ENCODE peak calls at places on chromosomes 4 and X, in four cellular contexts. Z is upper lobe of left lung, K is heart left ventricle, Q is right lobe of liver. D is an unnamed sample. For H3K27me3, the result is how much of the 10 kb centered on the place peaks cover.

GRCh38 chr4:55051532-55051931 is 73.9 kb downstream of the KDR start:
- DNase-seq in Q (no peak), Z (no peak), K (no peak), D (no peak)

GRCh38 chr4:23759066-23759465 is 130.8 kb downstream of the PPARGC1A start:
- DNase-seq in K (no peak), Z (no peak), Q (no peak), D (no peak)

GRCh38 chr4:138542191-138542771 is 300.1 kb upstream of the SLC7A11 start:
- DNase-seq in Z (no peak), Q (no peak), K (no peak), D (no peak)

GRCh38 chrX:136780738-136781137 is at the start of gene ARHGEF6:
- DNase-seq in Q (no peak), Z (no peak), K (no peak), D (no peak)

GRCh38 chr4:15893967-15894366 is 44.6 kb downstream of the FGFBP1 start:
- DNase-seq in K (no peak), Z (no peak), Q (no peak), D (no peak)

GRCh38 chrX:37995428-37995827 is 10.9 kb upstream of the SYTL5 start:
- DNase-seq in K (no peak), Z (no peak), Q (no peak), D (no peak)

GRCh38 chrX:102599950-102600579 is 750 bp downstream of the ARMCX5 start:
- DNase-seq in Q (no peak), Z (no peak), K (no peak), D (no peak)

GRCh38 chr4:113602829-113603228 is 158.7 kb downstream of the CAMK2D start:
- DNase-seq in Z (no peak), Q (no peak), K (no peak), D (no peak)

GRCh38 chr4:153962311-153963039 is 173.6 kb upstream of the SFRP2 start:
- DNase-seq in Z (no peak), Q (no peak), K (no peak), D (no peak)

DNA sequence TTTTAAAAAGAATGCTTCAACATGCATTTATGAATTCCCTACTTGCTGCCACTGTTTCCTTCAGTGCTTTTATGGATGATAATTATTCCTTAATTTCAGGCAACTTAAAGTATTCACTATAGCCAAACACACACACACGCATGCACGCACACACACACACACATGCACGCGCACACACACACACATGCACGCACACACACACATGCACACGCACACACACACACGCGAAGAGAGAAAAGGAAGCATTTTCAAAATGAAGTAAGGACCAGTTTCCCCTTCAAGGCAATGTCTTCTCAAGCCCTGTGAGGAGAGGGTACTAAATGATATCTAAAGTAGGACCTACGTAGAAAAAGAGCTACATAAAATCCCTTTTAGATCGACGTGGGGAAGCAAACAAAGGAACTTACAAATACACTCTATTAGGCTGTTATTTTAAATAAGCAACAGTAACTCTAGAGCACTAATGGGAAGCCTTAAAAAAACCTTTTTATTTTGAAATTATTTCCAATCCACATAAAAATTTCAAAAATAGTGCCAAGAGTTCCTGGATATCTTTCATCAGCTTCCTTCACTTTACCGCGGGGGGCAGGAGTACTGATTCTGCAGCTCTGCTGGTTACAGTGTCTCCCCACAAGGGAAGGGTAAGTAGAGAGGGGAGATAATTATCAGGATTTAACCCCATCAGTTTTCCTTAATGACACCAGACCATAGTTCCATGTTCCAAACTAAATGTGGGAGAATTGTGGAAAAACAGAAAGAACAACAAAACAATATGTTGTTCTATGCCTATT is 13.7 kb downstream of the IRF2 start:
- DNase-seq in Z (no peak), K (no peak), Q (no peak), D (no peak)
- TF ChIP-seq POLR2A in Z (no peak), K (no peak), Q (no peak), D (no peak)

GRCh38 chr4:80184053-80184790 is 13.1 kb upstream of the PRDM8 start:
- DNase-seq in K (peak), Z (peak), Q (peak), D (peak)

GRCh38 chr4:80180743-80181142 is 16.6 kb upstream of the PRDM8 start:
- DNase-seq in Z (no peak), K (no peak), Q (no peak), D (no peak)

GRCh38 chr4:80179637-80180161 is 17.6 kb upstream of the PRDM8 start:
- DNase-seq in Z (no peak), K (no peak), Q (no peak), D (no peak)

GRCh38 chr4:80183196-80184052 is 13.9 kb upstream of the PRDM8 start:
- DNase-seq in K (no peak), Z (no peak), Q (peak), D (peak)

DNA sequence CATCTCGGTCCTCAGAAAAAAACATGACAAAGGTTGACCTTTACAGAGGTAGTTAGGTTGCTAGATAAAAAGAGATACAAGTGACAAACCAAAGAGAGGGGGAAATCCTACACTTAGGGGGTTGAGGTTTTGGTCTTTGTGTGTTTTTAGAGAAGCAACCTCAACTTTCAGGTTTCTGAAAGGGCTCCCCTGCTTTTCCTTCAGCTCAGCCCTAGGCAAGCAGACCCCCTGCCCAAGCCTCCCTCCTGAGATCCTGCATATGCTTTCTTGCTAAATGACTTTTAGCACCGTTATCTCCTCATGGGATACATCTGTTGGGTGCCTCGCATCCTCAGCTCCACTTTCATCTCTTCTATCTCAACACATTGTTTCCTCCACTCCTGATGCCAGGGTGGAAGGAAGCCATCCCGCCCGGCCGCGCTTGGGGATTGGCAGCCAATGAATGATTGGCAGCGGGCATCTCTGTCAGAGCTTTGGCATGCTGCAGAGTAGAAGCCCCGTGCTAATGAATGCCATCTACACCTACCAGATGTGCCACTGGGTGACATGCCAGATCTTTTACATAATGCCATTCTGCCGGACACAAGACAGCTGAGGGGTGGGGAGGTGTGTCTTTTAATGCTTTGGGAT is 15.0 kb upstream of the PRDM8 start:
- DNase-seq in Z (peak), K (no peak), Q (no peak), D (no peak)
- H3K27me3 ChIP-seq in Z (under half), K (under half), Q (under half), D (under half)

GRCh38 chrX:66021407-66021757 is 18.5 kb downstream of the VSIG4 start:
- DNase-seq in Q (no peak), Z (no peak), K (no peak), D (no peak)

GRCh38 chrX:66019310-66019652 is 20.6 kb downstream of the VSIG4 start:
- DNase-seq in K (no peak), Q (no peak), Z (no peak), D (no peak)

GRCh38 chrX:66018585-66019309 is 21.1 kb downstream of the VSIG4 start:
- DNase-seq in K (no peak), Q (no peak), Z (no peak), D (no peak)

GRCh38 chrX:66020578-66021406 is 19.1 kb downstream of the VSIG4 start:
- DNase-seq in Z (no peak), K (no peak), Q (no peak), D (no peak)

DNA sequence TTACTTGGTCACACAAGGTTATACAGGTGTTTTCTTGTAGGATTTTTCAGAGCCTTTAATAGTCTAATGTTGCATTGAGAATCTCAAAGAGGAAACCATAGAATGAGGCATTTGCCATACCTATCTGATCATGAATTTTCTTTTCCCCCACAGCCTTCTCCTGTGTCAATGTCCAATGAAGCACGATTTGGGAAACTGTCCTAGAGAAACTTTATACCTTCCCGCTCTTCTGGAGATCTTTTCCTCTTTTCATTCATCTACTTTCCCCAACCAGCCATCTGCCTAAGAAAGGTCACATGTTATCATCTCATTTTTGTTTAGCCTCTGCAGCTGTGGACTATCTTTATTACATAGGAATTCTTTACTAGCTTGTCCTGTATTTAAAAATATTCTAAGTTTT is 19.9 kb downstream of the VSIG4 start:
- DNase-seq in K (no peak), Z (no peak), Q (no peak), D (no peak)
- TF ChIP-seq POLR2A in K (no peak), Z (no peak), Q (no peak), D (no peak)

GRCh38 chr4:143251348-143251747 is 66.6 kb downstream of the USP38 start:
- DNase-seq in Z (no peak), K (no peak), Q (no peak), D (no peak)
- H3K27me3 ChIP-seq in Z (under half), K (under half), Q (under half), D (under half)

GRCh38 chrX:47231167-47231566 is 1.6 kb upstream of the USP11 start:
- DNase-seq in Q (no peak), Z (no peak), K (no peak), D (no peak)

GRCh38 chrX:47232197-47232802 is 509 bp upstream of the USP11 start:
- DNase-seq in Z (no peak), K (no peak), Q (peak), D (no peak)

GRCh38 chrX:47234583-47234982 is 1.8 kb downstream of the USP11 start:
- DNase-seq in K (no peak), Z (no peak), Q (no peak), D (no peak)

GRCh38 chrX:47233333-47234113 is 714 bp downstream of the USP11 start:
- DNase-seq in K (peak), Q (peak), Z (peak), D (peak)

GRCh38 chrX:47232803-47233332 is at the start of gene USP11:
- DNase-seq in K (peak), Q (no peak), Z (peak), D (peak)
- TF ChIP-seq POLR2A in K (peak), Q (peak), Z (peak), D (peak)

GRCh38 chr4:41879552-41879951 is 55.7 kb upstream of the TMEM33 start:
- DNase-seq in Q (no peak), Z (no peak), K (no peak), D (no peak)
- H3K27me3 ChIP-seq in Q (under half), Z (under half), K (half or more), D (under half)

GRCh38 chr4:37641352-37641751 is 44.8 kb downstream of the RELL1 start:
- DNase-seq in Z (no peak), K (no peak), Q (no peak), D (no peak)
- TF ChIP-seq POLR2A in Z (no peak), K (no peak), Q (no peak), D (no peak)

GRCh38 chrX:39204349-39204748 is 403.1 kb downstream of the MID1IP1 start:
- DNase-seq in Z (no peak), K (no peak), Q (no peak), D (no peak)
- H3K27me3 ChIP-seq in Z (under half), K (under half), Q (under half), D (under half)

GRCh38 chrX:72079607-72080006 is 52.1 kb downstream of the RTL5 start:
- DNase-seq in Q (no peak), K (peak), Z (no peak), D (no peak)

GRCh38 chrX:72078411-72078810 is 53.3 kb downstream of the RTL5 start:
- DNase-seq in K (no peak), Q (no peak), Z (no peak), D (no peak)

GRCh38 chrX:72081605-72082320 is 50.0 kb downstream of the RTL5 start:
- DNase-seq in Q (no peak), Z (no peak), K (no peak), D (no peak)

GRCh38 chrX:72080800-72081199 is 50.9 kb downstream of the RTL5 start:
- DNase-seq in Z (no peak), Q (no peak), K (no peak), D (no peak)

DNA sequence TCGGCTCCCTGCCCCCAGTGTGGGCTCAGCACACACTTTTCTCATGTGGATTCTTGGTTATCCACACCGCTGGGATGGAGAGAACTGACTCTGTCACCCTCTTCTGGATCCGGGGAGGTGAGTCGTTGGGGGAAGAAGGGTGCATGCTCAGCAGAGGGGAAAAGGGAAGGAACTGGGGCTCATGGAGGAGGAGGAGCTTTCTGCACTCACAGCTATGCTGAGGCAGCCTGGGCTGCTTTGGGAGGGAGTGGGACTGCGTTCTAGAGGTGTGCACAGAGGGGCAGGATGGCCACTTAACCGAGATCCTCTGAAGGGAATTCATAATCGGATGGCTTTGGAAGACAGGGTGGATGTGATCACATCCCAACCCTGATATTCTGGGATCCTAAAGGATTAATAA is 51.6 kb downstream of the RTL5 start:
- DNase-seq in Q (no peak), Z (no peak), K (no peak), D (no peak)
- TF ChIP-seq POLR2A in Q (no peak), Z (no peak), K (no peak), D (no peak)

GRCh38 chrX:13515181-13515930 is 54.0 kb upstream of the EGFL6 start:
- DNase-seq in Q (no peak), K (no peak), Z (no peak), D (no peak)

GRCh38 chrX:13518126-13518525 is 51.3 kb upstream of the EGFL6 start:
- DNase-seq in K (no peak), Q (no peak), Z (no peak), D (no peak)

GRCh38 chrX:13520931-13521330 is 48.5 kb upstream of the EGFL6 start:
- DNase-seq in K (no peak), Z (no peak), Q (no peak), D (no peak)

DNA sequence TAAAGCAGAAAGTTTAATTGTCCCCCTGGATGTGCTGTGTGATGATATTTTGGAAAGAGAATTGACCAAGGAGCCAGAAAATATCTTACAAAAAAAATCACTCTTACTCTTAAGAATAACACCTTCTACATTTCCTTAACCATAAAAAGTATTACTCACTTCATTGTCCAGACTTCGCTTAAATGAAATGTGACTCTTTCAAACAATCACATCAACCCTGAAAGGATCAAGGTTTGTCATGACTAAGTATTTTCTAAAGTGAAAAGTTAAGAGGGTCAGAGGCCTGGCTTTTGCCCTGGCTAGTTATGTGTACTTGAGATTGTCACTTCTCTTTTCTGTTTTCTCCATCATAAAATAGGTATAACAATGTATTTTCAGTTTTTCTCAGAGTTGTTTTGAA is 49.0 kb upstream of the EGFL6 start:
- DNase-seq in Z (no peak), K (no peak), Q (no peak), D (no peak)
- H3K27me3 ChIP-seq in Z (under half), K (under half), Q (under half), D (under half)